ENCODE peak calls at places on chromosomes 16 and 17, in nine cellular contexts. One of them, this sample, is unnamed.

GRCh38 chr17:70278846-70279465 is 109.6 kb downstream of the KCNJ2 start:
- DNase-seq in heart left ventricle: no peak
- DNase-seq in IMR-90: peak; percentile 1
- DNase-seq in H1: no peak
- DNase-seq in thyroid gland: no peak
- DNase-seq in body of pancreas: no peak
- DNase-seq in A549: no peak
- DNase-seq in tibial nerve: no peak
- DNase-seq in HCT116: no peak
- DNase-seq in this sample: no peak

GRCh38 chr16:73268311-73268997 is 220.5 kb upstream of the ZFHX3 start:
- DNase-seq in heart left ventricle: no peak
- DNase-seq in IMR-90: peak; percentile 16
- DNase-seq in H1: no peak
- DNase-seq in thyroid gland: no peak
- DNase-seq in body of pancreas: no peak
- DNase-seq in A549: peak; percentile 10
- DNase-seq in tibial nerve: no peak
- DNase-seq in HCT116: no peak
- DNase-seq in this sample: no peak

GRCh38 chr17:19986941-19987714 is 9.5 kb upstream of the AKAP10 start:
- DNase-seq in heart left ventricle: no peak
- DNase-seq in IMR-90: no peak
- DNase-seq in H1: no peak
- DNase-seq in thyroid gland: no peak
- DNase-seq in body of pancreas: no peak
- DNase-seq in A549: no peak
- DNase-seq in tibial nerve: no peak
- DNase-seq in HCT116: no peak
- DNase-seq in this sample: no peak

GRCh38 chr17:28726396-28726911 is 421 bp upstream of the TLCD1 start:
- DNase-seq in heart left ventricle: no peak
- DNase-seq in IMR-90: peak; percentile 39
- DNase-seq in H1: no peak
- DNase-seq in thyroid gland: peak; percentile 77
- DNase-seq in body of pancreas: no peak
- DNase-seq in A549: peak; percentile 75
- DNase-seq in tibial nerve: no peak
- DNase-seq in HCT116: peak; percentile 53
- DNase-seq in this sample: peak; percentile 83

GRCh38 chr17:9676084-9676483 is 30.8 kb downstream of the USP43 start:
- DNase-seq in heart left ventricle: no peak
- DNase-seq in IMR-90: no peak
- DNase-seq in H1: no peak
- DNase-seq in thyroid gland: no peak
- DNase-seq in body of pancreas: no peak
- DNase-seq in A549: no peak
- DNase-seq in tibial nerve: no peak
- DNase-seq in HCT116: no peak
- DNase-seq in this sample: no peak

GRCh38 chr17:16251043-16251442 is 34.0 kb downstream of the PIGL start:
- DNase-seq in heart left ventricle: no peak
- DNase-seq in IMR-90: no peak
- DNase-seq in H1: no peak
- DNase-seq in thyroid gland: no peak
- DNase-seq in body of pancreas: no peak
- DNase-seq in A549: no peak
- DNase-seq in tibial nerve: no peak
- DNase-seq in HCT116: no peak
- DNase-seq in this sample: no peak

GRCh38 chr17:78883090-78883532 is 19.9 kb downstream of the CEP295NL start:
- DNase-seq in heart left ventricle: peak; percentile 76
- DNase-seq in IMR-90: peak; percentile 75
- DNase-seq in H1: no peak
- DNase-seq in thyroid gland: peak; percentile 40
- DNase-seq in body of pancreas: peak; percentile 51
- DNase-seq in A549: peak; percentile 98
- DNase-seq in tibial nerve: peak; percentile 70
- DNase-seq in HCT116: peak; percentile 71
- DNase-seq in this sample: peak; percentile 78

GRCh38 chr17:78300962-78301820 is 58.7 kb downstream of the SOCS3 start:
- DNase-seq in heart left ventricle: no peak
- DNase-seq in IMR-90: no peak
- DNase-seq in H1: no peak
- DNase-seq in thyroid gland: no peak
- DNase-seq in body of pancreas: no peak
- DNase-seq in A549: no peak
- DNase-seq in tibial nerve: no peak
- DNase-seq in HCT116: peak; percentile 59
- DNase-seq in this sample: peak; percentile 15

GRCh38 chr17:4947010-4947410 is 1.3 kb downstream of the PFN1 start:
- DNase-seq in heart left ventricle: no peak
- DNase-seq in IMR-90: no peak
- DNase-seq in H1: no peak
- DNase-seq in thyroid gland: no peak
- DNase-seq in body of pancreas: no peak
- DNase-seq in A549: no peak
- DNase-seq in tibial nerve: no peak
- DNase-seq in HCT116: no peak
- DNase-seq in this sample: peak; percentile 59

GRCh38 chr17:80261159-80261894 is 675 bp downstream of the RNF213 start:
- DNase-seq in heart left ventricle: peak; percentile 55
- DNase-seq in IMR-90: peak; percentile 32
- DNase-seq in H1: peak; percentile 82
- DNase-seq in thyroid gland: peak; percentile 66
- DNase-seq in body of pancreas: peak; percentile 58
- DNase-seq in A549: peak; percentile 75
- DNase-seq in tibial nerve: peak; percentile 25
- DNase-seq in HCT116: no peak
- DNase-seq in this sample: peak; percentile 71

GRCh38 chr17:80260791-80261158 is at the start of gene RNF213:
- DNase-seq in heart left ventricle: peak; percentile 74
- DNase-seq in IMR-90: no peak
- DNase-seq in H1: no peak
- DNase-seq in thyroid gland: peak; percentile 54
- DNase-seq in body of pancreas: peak; percentile 66
- DNase-seq in A549: peak; percentile 83
- DNase-seq in tibial nerve: no peak
- DNase-seq in HCT116: no peak
- DNase-seq in this sample: peak; percentile 71

GRCh38 chr17:80261895-80262279 is 1.2 kb downstream of the RNF213 start:
- DNase-seq in heart left ventricle: no peak
- DNase-seq in IMR-90: no peak
- DNase-seq in H1: no peak
- DNase-seq in thyroid gland: no peak
- DNase-seq in body of pancreas: no peak
- DNase-seq in A549: no peak
- DNase-seq in tibial nerve: no peak
- DNase-seq in HCT116: no peak
- DNase-seq in this sample: no peak

GRCh38 chr17:80257716-80258213 is 2.9 kb upstream of the RNF213 start:
- DNase-seq in heart left ventricle: no peak
- DNase-seq in IMR-90: no peak
- DNase-seq in H1: no peak
- DNase-seq in thyroid gland: no peak
- DNase-seq in body of pancreas: no peak
- DNase-seq in A549: no peak
- DNase-seq in tibial nerve: no peak
- DNase-seq in HCT116: no peak
- DNase-seq in this sample: no peak

GRCh38 chr17:80259642-80260535 is 763 bp upstream of the RNF213 start:
- DNase-seq in heart left ventricle: peak; percentile 81
- DNase-seq in IMR-90: peak; percentile 65
- DNase-seq in H1: no peak
- DNase-seq in thyroid gland: peak; percentile 85
- DNase-seq in body of pancreas: peak; percentile 75
- DNase-seq in A549: peak; percentile 95
- DNase-seq in tibial nerve: peak; percentile 21
- DNase-seq in HCT116: no peak
- DNase-seq in this sample: peak; percentile 81
- TF ChIP-seq POLR2A in heart left ventricle: peak; percentile 63
- TF ChIP-seq POLR2A in IMR-90: peak; percentile 51
- TF ChIP-seq POLR2A in H1: no peak
- TF ChIP-seq POLR2A in thyroid gland: peak; percentile 70
- TF ChIP-seq POLR2A in body of pancreas: peak; percentile 26
- TF ChIP-seq POLR2A in A549: peak; percentile 38
- TF ChIP-seq POLR2A in tibial nerve: peak; percentile 54
- TF ChIP-seq POLR2A in HCT116: peak; percentile 11
- TF ChIP-seq POLR2A in this sample: peak; percentile 61

GRCh38 chr17:58005728-58006562 is 1.1 kb downstream of the SRSF1 start:
- DNase-seq in heart left ventricle: no peak
- DNase-seq in IMR-90: no peak
- DNase-seq in H1: no peak
- DNase-seq in thyroid gland: no peak
- DNase-seq in body of pancreas: no peak
- DNase-seq in A549: no peak
- DNase-seq in tibial nerve: no peak
- DNase-seq in HCT116: no peak
- DNase-seq in this sample: peak; percentile 31

GRCh38 chr17:58006563-58006923 is 503 bp downstream of the SRSF1 start:
- DNase-seq in heart left ventricle: peak; percentile 81
- DNase-seq in IMR-90: peak; percentile 71
- DNase-seq in H1: no peak
- DNase-seq in thyroid gland: peak; percentile 84
- DNase-seq in body of pancreas: peak; percentile 70
- DNase-seq in A549: peak; percentile 59
- DNase-seq in tibial nerve: peak; percentile 56
- DNase-seq in HCT116: peak; percentile 49
- DNase-seq in this sample: peak; percentile 79

GRCh38 chr17:58004060-58004459 is 3.0 kb downstream of the SRSF1 start:
- DNase-seq in heart left ventricle: no peak
- DNase-seq in IMR-90: no peak
- DNase-seq in H1: no peak
- DNase-seq in thyroid gland: no peak
- DNase-seq in body of pancreas: no peak
- DNase-seq in A549: no peak
- DNase-seq in tibial nerve: no peak
- DNase-seq in HCT116: no peak
- DNase-seq in this sample: peak; percentile 43

GRCh38 chr17:58006924-58007780 is at the start of gene SRSF1:
- DNase-seq in heart left ventricle: peak; percentile 98
- DNase-seq in IMR-90: peak; percentile 98
- DNase-seq in H1: peak; percentile 87
- DNase-seq in thyroid gland: peak; percentile 96
- DNase-seq in body of pancreas: peak; percentile 96
- DNase-seq in A549: peak; percentile 98
- DNase-seq in tibial nerve: peak; percentile 95
- DNase-seq in HCT116: peak; percentile 99
- DNase-seq in this sample: peak; percentile 99

DNA sequence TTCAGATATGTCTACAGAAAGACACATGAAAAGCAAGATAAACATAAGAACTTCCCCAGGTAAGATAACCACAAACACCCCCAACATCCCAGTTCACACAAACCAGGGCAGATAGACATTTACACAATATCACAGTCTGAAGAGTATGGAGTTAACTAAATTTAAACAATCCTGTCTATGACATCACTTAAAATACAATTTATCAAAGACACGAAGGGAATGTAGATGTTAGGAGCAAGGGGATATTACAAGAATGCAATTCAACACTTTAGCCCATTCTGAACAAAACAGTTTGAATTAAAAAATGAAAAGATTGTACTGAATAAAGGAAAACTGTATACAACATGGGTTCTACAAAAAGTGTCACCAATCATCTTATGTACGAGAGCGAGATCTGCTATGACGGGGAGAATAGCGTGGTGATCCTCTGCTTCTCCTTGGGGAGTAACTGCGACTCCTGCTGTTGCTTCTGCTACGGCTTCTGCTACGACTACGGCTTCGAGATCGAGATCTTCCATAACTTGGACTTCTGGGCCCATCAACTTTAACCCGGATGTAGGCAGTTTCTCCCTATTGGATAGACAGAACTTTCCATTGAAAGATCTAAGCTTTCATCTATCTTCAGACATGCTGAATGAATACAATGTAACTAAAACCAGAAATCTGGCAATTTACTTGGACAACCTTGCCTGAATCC is 1.9 kb downstream of the SRSF1 start:
- DNase-seq in heart left ventricle: no peak
- DNase-seq in IMR-90: peak; percentile 27
- DNase-seq in H1: no peak
- DNase-seq in thyroid gland: no peak
- DNase-seq in body of pancreas: no peak
- DNase-seq in A549: no peak
- DNase-seq in tibial nerve: no peak
- DNase-seq in HCT116: no peak
- DNase-seq in this sample: peak; percentile 48
- TF ChIP-seq POLR2A in heart left ventricle: no peak
- TF ChIP-seq POLR2A in IMR-90: no peak
- TF ChIP-seq POLR2A in H1: no peak
- TF ChIP-seq POLR2A in thyroid gland: no peak
- TF ChIP-seq POLR2A in body of pancreas: no peak
- TF ChIP-seq POLR2A in A549: no peak
- TF ChIP-seq POLR2A in tibial nerve: no peak
- TF ChIP-seq POLR2A in HCT116: no peak
- TF ChIP-seq POLR2A in this sample: peak; percentile 24

DNA sequence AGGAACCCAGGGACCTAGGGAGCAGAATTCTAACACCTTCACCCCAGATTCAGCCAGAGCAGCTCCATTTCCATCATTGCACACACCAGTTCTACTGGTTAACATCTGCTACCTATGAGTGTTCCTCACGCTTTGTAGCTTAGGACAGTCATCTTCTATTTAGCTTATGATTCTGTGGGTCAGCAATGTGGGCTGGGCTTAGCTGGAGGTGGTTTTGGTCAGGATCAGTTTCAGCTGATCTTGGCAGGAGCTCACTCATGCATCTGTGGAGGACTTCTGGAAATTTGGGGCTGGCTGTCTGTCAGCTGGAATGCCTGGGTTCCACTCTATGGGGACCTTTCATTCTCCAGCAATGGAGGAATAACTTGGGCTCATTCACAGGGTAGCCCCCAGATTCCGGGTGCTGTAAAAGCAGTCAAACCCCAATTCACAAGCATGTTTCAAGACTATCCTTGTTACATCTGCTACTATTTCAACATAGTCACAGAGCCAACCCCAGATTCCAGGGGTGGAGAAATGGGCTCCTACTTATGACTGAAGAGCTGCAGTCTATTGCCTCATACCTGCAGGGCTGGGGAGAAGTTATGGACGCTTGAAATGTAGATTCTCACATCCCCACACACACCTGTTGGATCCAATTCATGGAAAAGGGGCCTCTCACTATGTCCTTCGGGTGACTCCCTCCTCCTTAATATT is 3.4 kb upstream of the HP start:
- DNase-seq in heart left ventricle: no peak
- DNase-seq in IMR-90: peak; percentile 16
- DNase-seq in H1: no peak
- DNase-seq in thyroid gland: no peak
- DNase-seq in body of pancreas: no peak
- DNase-seq in A549: no peak
- DNase-seq in tibial nerve: no peak
- DNase-seq in HCT116: no peak
- DNase-seq in this sample: no peak
- TF ChIP-seq POLR2A in heart left ventricle: no peak
- TF ChIP-seq POLR2A in IMR-90: no peak
- TF ChIP-seq POLR2A in H1: no peak
- TF ChIP-seq POLR2A in thyroid gland: no peak
- TF ChIP-seq POLR2A in body of pancreas: no peak
- TF ChIP-seq POLR2A in A549: no peak
- TF ChIP-seq POLR2A in tibial nerve: no peak
- TF ChIP-seq POLR2A in HCT116: no peak
- TF ChIP-seq POLR2A in this sample: no peak

GRCh38 chr16:48602357-48603014 is 7.5 kb downstream of the N4BP1 start:
- DNase-seq in heart left ventricle: no peak
- DNase-seq in IMR-90: no peak
- DNase-seq in H1: no peak
- DNase-seq in thyroid gland: no peak
- DNase-seq in body of pancreas: no peak
- DNase-seq in A549: no peak
- DNase-seq in tibial nerve: no peak
- DNase-seq in HCT116: no peak
- DNase-seq in this sample: peak; percentile 40
- TF ChIP-seq POLR2A in heart left ventricle: no peak
- TF ChIP-seq POLR2A in IMR-90: no peak
- TF ChIP-seq POLR2A in H1: no peak
- TF ChIP-seq POLR2A in thyroid gland: no peak
- TF ChIP-seq POLR2A in body of pancreas: no peak
- TF ChIP-seq POLR2A in A549: no peak
- TF ChIP-seq POLR2A in tibial nerve: no peak
- TF ChIP-seq POLR2A in HCT116: no peak
- TF ChIP-seq POLR2A in this sample: no peak